ENCODE peak calls at places on chromosomes 3 and 15, in nine cellular contexts. C is GM13977, D is transverse colon, Q is kidney, H is astrocyte of the spinal cord, K is fibroblast of the aortic adventitia, U is fibroblast of pulmonary artery, W is chondrocyte, F is epithelial cell of esophagus. Z is an unnamed sample.
A peak's percentile ranks its signal among the peaks of the same experiment; 100 is the strongest.

GRCh38 chr3:63918321-63918720 is 6.1 kb upstream of the SCAANT1 start:
- DNase-seq in K (peak; percentile 56), U (peak; percentile 50), D (no peak), F (peak; percentile 54), H (peak; percentile 58), C (no peak), Q (no peak), W (no peak), Z (no peak)

GRCh38 chr3:186079925-186080324 is 29.0 kb downstream of the ETV5 start:
- DNase-seq in F (no peak), D (no peak), K (no peak), Q (no peak), H (no peak), C (no peak), W (no peak), U (no peak), Z (no peak)

GRCh38 chr3:13541691-13542090 is 7.2 kb upstream of the FBLN2 start:
- DNase-seq in C (no peak), K (peak; percentile 65), U (no peak), H (no peak), D (no peak), F (no peak), Q (no peak), W (no peak), Z (no peak)

GRCh38 chr15:100008258-100008657 is 275.0 kb upstream of the LYSMD4 start:
- DNase-seq in H (no peak), W (no peak), F (peak; percentile 58), Q (no peak), C (no peak), D (no peak), K (no peak), U (no peak), Z (no peak)

GRCh38 chr3:123445702-123446101 is 3.2 kb downstream of the ADCY5 start:
- DNase-seq in D (no peak), H (no peak), W (no peak), U (no peak), C (no peak), K (no peak), F (no peak), Q (no peak), Z (no peak)

GRCh38 chr3:9862391-9863235 is 17.4 kb downstream of the CIDEC start:
- DNase-seq in H (peak; percentile 18), C (peak; percentile 52), D (peak; percentile 71), W (no peak), Q (peak; percentile 89), F (no peak), K (no peak), U (peak; percentile 36), Z (peak; percentile 82)

GRCh38 chr3:187773233-187773962 is 28.1 kb upstream of the BCL6 start:
- DNase-seq in H (no peak), F (no peak), W (no peak), K (no peak), D (no peak), Q (no peak), U (no peak), C (peak; percentile 59), Z (peak; percentile 57)

GRCh38 chr3:111333642-111334041 is 208.4 kb upstream of the CD96 start:
- DNase-seq in W (no peak), D (no peak), Q (no peak), F (peak; percentile 64), U (no peak), C (no peak), K (no peak), H (peak; percentile 45), Z (no peak)

GRCh38 chr15:100170280-100170654 is 171.5 kb downstream of the ADAMTS17 start:
- DNase-seq in Q (no peak), D (no peak), U (no peak), C (peak; percentile 41), W (no peak), F (no peak), H (no peak), K (no peak), Z (peak; percentile 50)

GRCh38 chr3:122583770-122584169 is 6.3 kb downstream of the PARP15 start:
- DNase-seq in W (no peak), Q (no peak), D (no peak), F (no peak), U (no peak), C (no peak), K (no peak), H (no peak), Z (no peak)

DNA sequence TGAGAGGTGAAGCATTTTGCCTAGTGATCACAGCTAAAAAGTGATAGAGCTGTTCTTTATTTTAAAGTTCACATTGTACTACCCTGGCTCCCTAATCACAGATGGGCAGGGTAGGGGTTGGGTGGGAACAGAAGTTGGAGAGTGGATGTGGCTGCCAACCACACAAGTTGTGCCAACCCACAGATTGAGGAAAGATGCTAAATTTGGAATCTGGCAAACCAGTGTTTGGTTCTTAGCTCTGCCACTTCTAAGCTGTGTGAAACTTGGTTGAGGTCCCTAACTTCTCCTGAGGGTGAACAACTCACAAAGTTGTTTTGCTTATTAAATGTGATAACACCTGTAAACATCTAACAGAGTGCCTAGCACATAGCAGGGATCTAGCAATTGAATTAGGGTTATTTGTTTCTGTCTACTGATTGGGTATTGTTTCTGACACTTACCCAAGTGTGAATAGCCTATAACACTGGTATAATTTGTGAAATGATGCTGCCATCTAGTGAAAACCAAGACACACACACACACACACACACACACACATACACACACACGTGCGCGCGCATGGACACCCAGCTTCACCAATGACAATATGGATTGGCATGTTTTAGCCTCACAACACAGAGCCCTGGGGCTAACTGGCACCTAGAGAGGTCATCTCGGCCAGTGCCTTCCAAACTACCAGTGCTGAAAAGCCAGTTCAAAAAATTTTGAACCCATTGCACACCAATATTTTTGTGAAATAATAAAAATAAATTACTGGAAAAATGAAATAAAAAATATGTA is 25.3 kb downstream of the ADGRG7 start:
- DNase-seq in F (peak; percentile 77), W (no peak), Q (peak; percentile 23), U (peak; percentile 25), K (peak; percentile 32), D (peak; percentile 74), C (peak; percentile 17), H (no peak), Z (no peak)
- TF ChIP-seq CTCF in F (peak; percentile 29), W (peak; percentile 28), Q (no peak), U (no peak), K (no peak), D (peak; percentile 61), C (no peak), H (no peak), Z (peak; percentile 10)

DNA sequence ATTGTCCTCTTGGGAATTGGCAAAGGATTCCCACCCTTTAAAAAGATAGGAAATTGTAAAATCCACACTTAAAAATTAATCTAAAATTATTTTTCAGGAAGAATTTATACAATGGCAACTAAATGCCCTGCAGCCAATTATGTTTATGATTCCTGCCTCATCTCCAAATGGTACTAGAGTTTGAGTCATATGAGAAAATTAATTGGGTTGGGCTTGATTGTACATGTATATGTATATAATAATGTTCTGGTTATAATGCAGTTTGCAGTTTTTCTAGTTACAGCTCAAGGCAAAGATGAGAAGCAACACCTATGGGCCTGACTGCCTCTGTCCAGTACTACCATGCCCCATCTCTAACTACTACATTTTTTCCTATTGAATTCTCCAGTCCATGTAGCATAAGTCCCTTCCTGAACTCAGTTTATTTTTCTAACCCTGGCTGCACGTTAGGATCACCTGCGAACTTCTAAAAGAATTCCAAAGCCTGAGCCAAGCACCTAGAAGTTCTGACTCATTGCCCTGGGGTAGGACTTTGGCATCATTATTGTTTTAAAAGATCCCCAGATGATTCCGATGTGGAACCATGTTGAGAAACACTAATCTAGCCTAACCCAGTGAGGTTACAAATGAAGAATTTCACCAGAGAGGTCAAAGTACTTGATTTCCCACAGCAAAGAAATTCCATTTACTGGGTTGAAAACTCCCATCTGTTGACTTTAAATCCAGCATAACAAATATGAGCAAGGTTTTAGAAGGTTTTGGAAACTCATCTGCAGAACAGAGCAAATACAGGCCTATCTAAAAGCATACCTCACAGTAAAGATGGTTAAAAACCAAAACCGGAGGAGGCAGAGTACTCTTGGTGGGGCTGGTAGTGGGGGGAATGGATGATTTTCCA is 19.4 kb downstream of the TGFBR2 start:
- DNase-seq in Q (no peak), K (peak; percentile 91), U (peak; percentile 73), C (no peak), W (no peak), F (peak; percentile 95), D (no peak), H (peak; percentile 90), Z (no peak)
- TF ChIP-seq CTCF in Q (no peak), K (no peak), U (no peak), C (no peak), W (no peak), F (no peak), D (no peak), H (no peak), Z (no peak)

DNA sequence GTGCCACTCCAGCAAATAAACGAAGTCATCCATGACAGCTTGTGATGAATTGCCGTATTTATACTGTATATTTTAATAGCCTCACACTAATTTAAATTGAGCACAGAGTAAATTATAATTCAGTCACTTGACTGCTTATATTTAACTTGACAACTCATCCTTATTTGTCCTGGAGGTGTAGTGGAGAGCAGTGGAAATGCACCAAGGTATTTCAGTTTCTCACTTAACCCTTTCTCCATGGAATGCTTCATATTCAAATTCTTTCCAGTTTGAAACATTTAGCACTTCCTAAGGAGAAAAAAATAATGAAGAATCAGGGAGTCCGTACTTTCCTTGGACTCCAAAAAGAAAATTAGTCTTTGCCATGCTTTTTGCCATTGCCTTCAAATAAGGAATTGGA is 99.0 kb downstream of the MAP2K5 start:
- DNase-seq in H (no peak), K (no peak), F (no peak), C (no peak), Q (no peak), U (no peak), D (no peak), W (no peak), Z (no peak)
- TF ChIP-seq CTCF in H (no peak), K (no peak), F (no peak), C (no peak), Q (no peak), U (no peak), D (no peak), W (no peak), Z (no peak)

GRCh38 chr3:4887177-4887576 is 92.1 kb upstream of the BHLHE40 start:
- DNase-seq in F (no peak), C (no peak), D (no peak), Q (no peak), W (no peak), K (no peak), U (no peak), H (no peak), Z (no peak)

GRCh38 chr3:4886448-4886847 is 92.8 kb upstream of the BHLHE40 start:
- DNase-seq in K (no peak), W (no peak), F (no peak), Q (no peak), H (no peak), C (no peak), D (no peak), U (no peak), Z (no peak)

GRCh38 chr3:4884901-4885300 is 94.3 kb upstream of the BHLHE40 start:
- DNase-seq in W (no peak), D (no peak), Q (no peak), H (no peak), F (no peak), K (no peak), C (no peak), U (no peak), Z (no peak)

GRCh38 chr3:4883011-4883410 is 96.2 kb upstream of the BHLHE40 start:
- DNase-seq in D (no peak), K (no peak), F (no peak), Q (no peak), H (no peak), W (no peak), C (no peak), U (no peak), Z (no peak)

DNA sequence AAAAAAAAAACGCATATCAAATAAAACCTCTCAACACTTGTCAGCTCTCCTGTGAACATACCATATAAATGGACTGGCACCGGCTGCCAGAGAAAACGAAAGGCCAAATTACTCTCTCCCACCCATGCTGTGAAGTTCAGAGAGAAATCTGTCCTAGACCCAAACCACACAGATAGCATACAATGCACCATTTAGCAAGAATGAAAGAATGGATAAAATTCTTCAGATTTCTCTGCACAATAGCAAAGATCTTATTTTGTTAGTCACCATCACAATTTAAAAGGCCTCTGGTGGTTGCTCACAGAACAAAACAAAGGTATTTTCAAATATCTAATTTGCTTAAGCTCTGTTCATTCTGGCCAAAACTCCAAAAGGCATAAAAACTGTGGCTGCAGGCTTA is 93.9 kb upstream of the BHLHE40 start:
- DNase-seq in K (peak; percentile 90), Q (no peak), W (no peak), H (peak; percentile 75), C (no peak), D (no peak), F (no peak), U (peak; percentile 86), Z (no peak)
- TF ChIP-seq CTCF in K (peak; percentile 47), Q (no peak), W (peak; percentile 35), H (no peak), C (no peak), D (no peak), F (no peak), U (peak; percentile 33), Z (no peak)